ENCODE peak calls at places on chromosomes 16 and 17, in four cellular contexts. A is GM04503, W is mesendoderm, X is HT-29. P is an unnamed sample.

GRCh38 chr17:929547-929946 is 50.0 kb downstream of the NXN start:
- DNase-seq in A (no peak), W (no peak), X (no peak), P (no peak)

GRCh38 chr17:20315821-20316220 is 151.5 kb downstream of the LGALS9B start:
- DNase-seq in A (no peak), W (peak), X (no peak), P (no peak)

GRCh38 chr17:41421116-41421515 is 3.3 kb downstream of the KRT37 start:
- DNase-seq in A (no peak), W (no peak), X (no peak), P (no peak)

GRCh38 chr17:4908301-4908700 is 5.4 kb upstream of the CHRNE start:
- DNase-seq in A (no peak), W (peak), X (no peak), P (no peak)

GRCh38 chr17:65984299-65984698 is 207.6 kb downstream of the CEP112 start:
- DNase-seq in A (no peak), W (no peak), X (no peak), P (no peak)

GRCh38 chr16:58970775-58971174 is 236.7 kb upstream of the GOT2 start:
- DNase-seq in A (peak), W (no peak), X (no peak), P (no peak)

GRCh38 chr16:1347962-1348361 is 3.7 kb downstream of the TSR3 start:
- DNase-seq in A (no peak), W (no peak), X (no peak), P (no peak)

GRCh38 chr16:87956169-87956770 is 5.0 kb downstream of the BANP start:
- DNase-seq in A (no peak), W (peak), X (no peak), P (peak)

GRCh38 chr17:52157161-52157560 is 1.4 kb downstream of the CA10 start:
- DNase-seq in A (no peak), W (no peak), X (no peak), P (no peak)

GRCh38 chr16:1633310-1633709 is 21.1 kb downstream of the CRAMP1 start:
- DNase-seq in A (no peak), W (no peak), X (no peak), P (no peak)

GRCh38 chr17:66268247-66268927 is 34.0 kb upstream of the PRKCA start:
- DNase-seq in A (peak), W (no peak), X (no peak), P (no peak)

GRCh38 chr16:88886915-88887521 is 20.6 kb upstream of the PABPN1L start:
- DNase-seq in A (peak), W (no peak), X (no peak), P (no peak)